ENCODE peak calls at places on chromosomes 11 and 22, in seven cellular contexts. X is IMR-90, Z is uterus, C is ovary, Q is left ventricle myocardium inferior, M is tibial artery, I is heart left ventricle. J is an unnamed sample.

GRCh38 chr22:31738566-31738965 is 11.4 kb downstream of the PRR14L start:
- DNase-seq in X (no peak), I (no peak), C (no peak), M (no peak), Z (no peak), Q (no peak), J (no peak)

GRCh38 chr22:39316440-39317083 is 2.9 kb downstream of the RPL3 start:
- DNase-seq in Q (peak; percentile 61), M (peak; percentile 60), I (peak; percentile 77), Z (peak; percentile 82), X (peak; percentile 95), C (peak; percentile 77), J (peak; percentile 80)

GRCh38 chr11:117827521-117828511 is 3.3 kb upstream of the FXYD2 start:
- DNase-seq in X (no peak), M (peak; percentile 16), Z (peak; percentile 14), I (peak; percentile 7), Q (no peak), C (no peak), J (no peak)

GRCh38 chr11:834371-835316 is 1.9 kb downstream of the CD151 start:
- DNase-seq in I (peak; percentile 88), M (no peak), Z (peak; percentile 78), Q (peak; percentile 82), C (no peak), X (peak; percentile 69), J (peak; percentile 96)

GRCh38 chr11:61918251-61919112 is 1.1 kb upstream of the RAB3IL1 start:
- DNase-seq in C (peak; percentile 26), Q (peak; percentile 64), X (no peak), M (peak; percentile 69), I (no peak), Z (peak; percentile 62), J (no peak)

GRCh38 chr22:19149047-19149883 is 827 bp downstream of the GSC2 start:
- DNase-seq in Q (no peak), C (no peak), I (no peak), Z (no peak), M (no peak), X (no peak), J (no peak)

GRCh38 chr22:44181912-44182590 is 1.3 kb downstream of the PARVG start:
- DNase-seq in I (no peak), X (no peak), Q (no peak), C (no peak), Z (no peak), M (no peak), J (no peak)

GRCh38 chr11:126817096-126817495 is 183.5 kb downstream of the KIRREL3 start:
- DNase-seq in X (peak; percentile 84), Z (no peak), M (no peak), I (no peak), Q (no peak), C (no peak), J (no peak)

GRCh38 chr22:38267086-38267485 is 5.7 kb downstream of the TMEM184B start:
- DNase-seq in I (peak; percentile 82), Z (peak; percentile 65), C (no peak), Q (peak; percentile 47), M (no peak), X (peak; percentile 31), J (no peak)

GRCh38 chr22:17797721-17798559 is 23.7 kb upstream of the BID start:
- DNase-seq in I (no peak), X (no peak), M (no peak), Q (no peak), C (no peak), Z (no peak), J (no peak)

GRCh38 chr22:28174509-28174908 is 255.5 kb upstream of the PITPNB start:
- DNase-seq in I (no peak), Q (no peak), Z (no peak), M (no peak), X (no peak), C (no peak), J (no peak)

GRCh38 chr11:36356201-36356600 is 60.1 kb downstream of the PRR5L start:
- DNase-seq in M (peak; percentile 35), X (no peak), I (no peak), Z (no peak), Q (no peak), C (no peak), J (no peak)

GRCh38 chr22:38782402-38783094 is 11.4 kb downstream of the DNAL4 start:
- DNase-seq in Z (no peak), X (peak; percentile 38), C (no peak), M (no peak), I (no peak), Q (no peak), J (no peak)

DNA sequence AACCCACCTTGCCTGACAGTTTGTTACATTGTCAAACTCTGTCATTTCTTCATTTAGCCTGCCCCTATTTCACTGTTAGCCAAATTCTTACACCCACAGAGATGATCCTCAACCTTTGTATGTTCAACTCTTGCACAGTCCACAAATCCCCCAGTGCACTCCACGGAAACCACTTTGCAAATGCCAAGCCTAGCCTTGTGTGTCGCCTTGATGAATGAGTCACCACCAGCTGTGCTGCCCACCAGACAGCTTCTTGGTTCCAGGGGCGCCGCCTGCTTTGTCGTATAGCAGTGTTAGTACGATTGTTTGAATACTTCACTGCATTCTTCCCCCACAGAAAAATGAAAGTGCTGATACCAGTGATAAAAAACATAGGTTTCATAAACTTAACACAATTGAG is 686.3 kb downstream of the NTM start:
- DNase-seq in I (no peak), Q (no peak), C (no peak), M (no peak), Z (no peak), X (peak; percentile 95), J (no peak)
- H3K27ac ChIP-seq in I (no peak overlapping the region), Q (no peak overlapping the region), C (no peak overlapping the region), M (no peak overlapping the region), Z (no peak overlapping the region), X (peak overlapping the region; percentile 8), J (peak overlapping the region; percentile 98)

GRCh38 chr11:114129699-114130659 is 70.5 kb downstream of the ZBTB16 start:
- DNase-seq in Q (no peak), M (peak; percentile 19), Z (no peak), I (no peak), X (no peak), C (no peak), J (no peak)
- H3K4me1 ChIP-seq in Q (peaks cover 100% of the 10 kb centered on the region), M (peaks cover 100% of the 10 kb centered on the region), Z (peaks cover 30% of the 10 kb centered on the region), I (peaks cover 51% of the 10 kb centered on the region), X (no peaks in the 10 kb centered on the region), C (peaks cover 24% of the 10 kb centered on the region), J (peaks cover 24% of the 10 kb centered on the region)

GRCh38 chr11:124673333-124674167 is at the start of the genes SIAE and SPA17:
- DNase-seq in C (peak; percentile 89), Z (peak; percentile 94), X (peak; percentile 95), M (peak; percentile 93), I (peak; percentile 95), Q (peak; percentile 95), J (peak; percentile 94)

GRCh38 chr11:124672531-124673215 is 866 bp downstream of the SIAE start:
- DNase-seq in X (no peak), I (no peak), Z (no peak), M (no peak), Q (no peak), C (no peak), J (no peak)

GRCh38 chr11:124669193-124669592 is 4.3 kb downstream of the SIAE start:
- DNase-seq in M (peak; percentile 25), X (peak; percentile 54), Q (no peak), C (peak; percentile 12), I (peak; percentile 45), Z (peak; percentile 41), J (no peak)

GRCh38 chr11:124667601-124668000 is 5.9 kb downstream of the SIAE start:
- DNase-seq in C (no peak), X (no peak), M (no peak), Q (no peak), I (no peak), Z (no peak), J (no peak)

DNA sequence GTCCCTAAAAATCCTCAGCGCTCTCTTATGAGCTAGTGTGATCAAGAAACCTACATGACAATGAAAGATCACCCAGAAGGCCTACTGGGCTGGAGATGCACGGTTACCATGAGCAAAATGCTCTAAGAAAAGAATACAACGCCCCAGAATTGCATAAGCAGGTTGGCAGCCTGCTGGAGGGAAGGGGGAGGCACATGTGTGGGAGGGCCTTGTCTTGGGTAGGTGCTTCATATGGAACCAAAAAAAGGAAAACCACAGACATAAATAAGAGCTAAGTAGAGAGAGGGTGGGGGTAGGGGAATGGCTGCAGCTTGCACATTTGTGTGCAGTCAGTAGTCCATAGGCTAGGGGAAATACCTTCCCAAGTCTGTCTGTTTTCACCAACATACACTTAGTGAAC is 2.8 kb downstream of the SIAE start:
- DNase-seq in I (no peak), Z (no peak), M (no peak), Q (no peak), X (peak; percentile 9), C (no peak), J (no peak)
- TF ChIP-seq CTCF in I (no peak), Z (no peak), M (no peak), Q (no peak), X (no peak), C (no peak), J (no peak)

GRCh38 chr22:25744694-25745093 is 2.7 kb downstream of the MYO18B start:
- DNase-seq in C (no peak), X (no peak), M (no peak), Q (no peak), I (no peak), Z (no peak), J (no peak)
- H3K27ac ChIP-seq in C (no peak overlapping the region), X (no peak overlapping the region), M (no peak overlapping the region), Q (peak overlapping the region; percentile 74), I (peak overlapping the region; percentile 91), Z (no peak overlapping the region), J (no peak overlapping the region)

GRCh38 chr22:42369250-42370041 is 62.8 kb downstream of the NFAM1 start:
- DNase-seq in C (peak; percentile 84), I (peak; percentile 90), X (peak; percentile 85), M (peak; percentile 91), Z (peak; percentile 93), Q (peak; percentile 93), J (peak; percentile 90)
- H3K4me1 ChIP-seq in C (peaks cover 7% of the 10 kb centered on the region), I (no peaks in the 10 kb centered on the region), X (peaks cover 1% of the 10 kb centered on the region), M (peaks cover 50% of the 10 kb centered on the region), Z (peaks cover 7% of the 10 kb centered on the region), Q (peaks cover 48% of the 10 kb centered on the region), J (no peaks in the 10 kb centered on the region)

GRCh38 chr11:71423181-71423790 is 24.9 kb downstream of the DHCR7 start:
- DNase-seq in I (no peak), C (no peak), X (no peak), Q (no peak), M (no peak), Z (no peak), J (no peak)

GRCh38 chr11:71426413-71426812 is 21.8 kb downstream of the DHCR7 start:
- DNase-seq in C (no peak), I (no peak), M (no peak), Z (no peak), Q (no peak), X (no peak), J (no peak)

GRCh38 chr11:71425851-71426250 is 22.3 kb downstream of the DHCR7 start:
- DNase-seq in X (no peak), I (no peak), M (no peak), Z (no peak), C (no peak), Q (no peak), J (no peak)

GRCh38 chr11:71428861-71429435 is 19.2 kb downstream of the DHCR7 start:
- DNase-seq in M (peak; percentile 80), Z (no peak), X (no peak), C (peak; percentile 61), I (no peak), Q (peak; percentile 56), J (no peak)

GRCh38 chr11:71425409-71425808 is 22.8 kb downstream of the DHCR7 start:
- DNase-seq in I (no peak), M (no peak), Z (no peak), X (no peak), Q (no peak), C (no peak), J (no peak)
- TF ChIP-seq CTCF in I (no peak), M (no peak), Z (no peak), X (no peak), Q (no peak), C (no peak), J (no peak)

J was measured in RWPE2.